ENCODE peak calls at places on chromosomes 7 and 10, in six cellular contexts. N is HuH-7; P is dorsolateral prefrontal cortex; B is NCI-H774; F is GM23338; U is activated CD4-positive, alpha-beta T cell treated with anti-CD3 and anti-CD28 coated beads, Interleukin-2, amount 10 ng/mL, durations not matched to agents 7 days and 5 days. D is an unnamed sample.

GRCh38 chr10:112562803-112563663 is 116.0 kb downstream of the VTI1A start:
- DNase-seq in B (peak; percentile 37), P (no peak), N (peak; percentile 43), F (no peak), U (no peak), D (no peak)

GRCh38 chr7:17530741-17531417 is 232.4 kb downstream of the AHR start:
- DNase-seq in U (no peak), N (no peak), F (peak; percentile 62), B (no peak), P (no peak), D (no peak)

GRCh38 chr7:122255454-122255853 is 49.1 kb downstream of the FEZF1 start:
- DNase-seq in B (no peak), P (no peak), N (no peak), F (peak; percentile 28), U (no peak), D (no peak)

GRCh38 chr10:128286413-128287097 is 160.3 kb upstream of the MKI67 start:
- DNase-seq in U (no peak), B (no peak), N (no peak), P (no peak), F (peak; percentile 74), D (no peak)

GRCh38 chr7:125057974-125058373 is 128.3 kb upstream of the POT1 start:
- DNase-seq in B (no peak), N (no peak), F (no peak), U (no peak), P (no peak), D (no peak)

GRCh38 chr7:118239014-118239413 is 14.5 kb downstream of the ANKRD7 start:
- DNase-seq in P (no peak), F (peak; percentile 43), U (no peak), N (no peak), B (no peak), D (no peak)

GRCh38 chr7:2687338-2687869 is 598 bp upstream of the AMZ1 start:
- DNase-seq in B (peak; percentile 42), N (no peak), P (no peak), U (no peak), F (no peak), D (no peak)

GRCh38 chr10:30353851-30354250 is 4.8 kb upstream of the MTPAP start:
- DNase-seq in U (no peak), N (no peak), B (no peak), F (no peak), P (peak; percentile 19), D (no peak)

GRCh38 chr10:106897631-106898161 is 266.8 kb downstream of the SORCS1 start:
- DNase-seq in F (no peak), U (no peak), N (no peak), P (no peak), B (no peak), D (no peak)

GRCh38 chr7:134954197-134955082 is 31.9 kb upstream of the AGBL3 start:
- DNase-seq in F (peak; percentile 65), U (peak; percentile 24), B (peak; percentile 8), P (no peak), N (peak; percentile 13), D (no peak)

GRCh38 chr7:16200591-16200990 is 220.7 kb downstream of the CRPPA start:
- DNase-seq in U (no peak), F (no peak), P (no peak), N (no peak), B (no peak), D (no peak)

GRCh38 chr10:122460891-122461293 is 461 bp upstream of the HTRA1 start:
- DNase-seq in N (no peak), F (no peak), U (no peak), B (no peak), P (no peak), D (no peak)

GRCh38 chr10:47336387-47337134 is 11.6 kb upstream of the RBP3 start:
- DNase-seq in U (no peak), N (no peak), P (peak; percentile 15), F (no peak), B (no peak), D (no peak)

GRCh38 chr7:72292794-72293193 is 119.3 kb downstream of the CALN1 start:
- DNase-seq in N (no peak), F (no peak), U (no peak), P (no peak), B (no peak), D (no peak)

GRCh38 chr10:126119591-126119990 is 223.2 kb downstream of the FANK1 start:
- DNase-seq in U (no peak), P (no peak), N (no peak), F (no peak), B (no peak), D (no peak)

GRCh38 chr7:50613473-50613872 is 48.3 kb upstream of the DDC start:
- DNase-seq in B (no peak), F (no peak), P (no peak), N (no peak), U (no peak), D (no peak)

D was measured in Caco-2.